ENCODE peak calls at places on chromosomes 2 and 18, in six cellular contexts. P, H, F, R, V and M are unnamed samples.

GRCh38 chr18:551404-552061 is 28.6 kb upstream of the CETN1 start:
- DNase-seq in F (no peak), R (no peak), H (no peak), V (no peak), P (peak; percentile 35), M (no peak)

GRCh38 chr2:145038041-145038525 is 518.2 kb upstream of the ZEB2 start:
- DNase-seq in R (no peak), P (no peak), V (no peak), H (no peak), F (no peak), M (no peak)

GRCh38 chr2:60560734-60561649 is 7.5 kb upstream of the BCL11A start:
- DNase-seq in P (peak; percentile 46), F (no peak), V (no peak), R (no peak), H (no peak), M (no peak)

GRCh38 chr2:197705912-197706838 is 1.0 kb downstream of the MARS2 start:
- DNase-seq in V (peak; percentile 9), H (peak; percentile 59), F (no peak), R (no peak), P (peak; percentile 72), M (no peak)

GRCh38 chr2:133733856-133734255 is 165.6 kb upstream of the NCKAP5 start:
- DNase-seq in P (no peak), R (peak; percentile 60), V (no peak), F (no peak), H (no peak), M (no peak)

GRCh38 chr2:238484522-238485452 is 58.1 kb downstream of the ASB1 start:
- DNase-seq in H (no peak), F (no peak), P (no peak), V (no peak), R (no peak), M (no peak)

GRCh38 chr2:240632291-240632670 is 7.0 kb downstream of the GPR35 start:
- DNase-seq in H (peak; percentile 2), V (no peak), P (no peak), R (no peak), F (no peak), M (no peak)

GRCh38 chr2:237967463-237967871 is 653 bp downstream of the UBE2F start:
- DNase-seq in P (peak; percentile 17), F (no peak), V (no peak), H (peak; percentile 36), R (no peak), M (no peak)

GRCh38 chr2:171667041-171667440 is 20.2 kb upstream of the DYNC1I2 start:
- DNase-seq in V (no peak), H (no peak), R (no peak), P (no peak), F (no peak), M (no peak)

GRCh38 chr2:65566617-65567016 is 134.2 kb upstream of the SPRED2 start:
- DNase-seq in H (no peak), P (no peak), R (no peak), V (no peak), F (no peak), M (no peak)

GRCh38 chr2:182980115-182980514 is 58.1 kb downstream of the NCKAP1 start:
- DNase-seq in H (no peak), P (peak; percentile 41), F (no peak), V (no peak), R (peak; percentile 5), M (no peak)

GRCh38 chr2:71452565-71452964 is 796 bp upstream of the DYSF start:
- DNase-seq in P (peak; percentile 23), V (no peak), F (no peak), R (no peak), H (peak; percentile 53), M (no peak)

GRCh38 chr2:219448776-219449476 is 14.3 kb downstream of the SPEG start:
- DNase-seq in V (no peak), H (no peak), F (no peak), P (no peak), R (no peak), M (no peak)

GRCh38 chr2:176130153-176130916 is 830 bp downstream of the HOXD8 start:
- DNase-seq in R (no peak), V (no peak), F (peak; percentile 15), P (no peak), H (peak; percentile 25), M (no peak)

GRCh38 chr2:74835831-74836674 is 2.1 kb downstream of the HK2 start:
- DNase-seq in R (no peak), P (peak; percentile 77), F (no peak), H (no peak), V (no peak), M (no peak)

GRCh38 chr2:70035344-70035844 is 51.9 kb upstream of the PCBP1 start:
- DNase-seq in V (no peak), P (no peak), F (no peak), R (peak; percentile 14), H (no peak), M (no peak)

GRCh38 chr2:238494573-238494961 is 67.8 kb downstream of the ASB1 start:
- DNase-seq in P (no peak), R (no peak), V (no peak), H (no peak), F (no peak), M (no peak)

GRCh38 chr2:24022975-24023575 is 13.2 kb downstream of the MFSD2B start:
- DNase-seq in P (no peak), V (no peak), H (no peak), F (no peak), R (no peak), M (no peak)

GRCh38 chr2:26126091-26126490 is 46.8 kb upstream of the GAREM2 start:
- DNase-seq in V (no peak), F (no peak), H (no peak), P (no peak), R (no peak), M (no peak)

GRCh38 chr2:231258696-231259095 is 60.3 kb downstream of the ARMC9 start:
- DNase-seq in V (no peak), P (no peak), F (no peak), R (no peak), H (no peak), M (no peak)

GRCh38 chr2:237696471-237696870 is 69.1 kb downstream of the LRRFIP1 start:
- DNase-seq in R (no peak), P (peak; percentile 78), H (peak; percentile 79), F (no peak), V (no peak), M (peak; percentile 28)

GRCh38 chr18:39235118-39235719 is 1669.6 kb upstream of the CELF4 start:
- DNase-seq in H (no peak), V (no peak), P (no peak), R (no peak), F (no peak), M (no peak)

GRCh38 chr18:36312806-36313395 is 15.4 kb downstream of the FHOD3 start:
- DNase-seq in V (no peak), P (no peak), R (no peak), H (no peak), F (no peak), M (no peak)

GRCh38 chr2:43576983-43577892 is 18.6 kb downstream of the THADA start:
- DNase-seq in V (no peak), H (no peak), P (peak; percentile 63), R (no peak), F (no peak), M (no peak)

GRCh38 chr2:1052671-1053270 is 102.1 kb downstream of the SNTG2 start:
- DNase-seq in V (no peak), F (no peak), R (peak; percentile 29), H (no peak), P (no peak), M (no peak)

GRCh38 chr2:233234996-233235395 is 16.5 kb upstream of the ATG16L1 start:
- DNase-seq in F (no peak), R (no peak), V (no peak), P (no peak), H (peak; percentile 10), M (no peak)

GRCh38 chr2:53724511-53724910 is 43.1 kb upstream of the CHAC2 start:
- DNase-seq in R (peak; percentile 21), F (no peak), H (no peak), V (no peak), P (no peak), M (no peak)

GRCh38 chr2:32061973-32062861 is 1.1 kb upstream of the SPAST start:
- DNase-seq in F (no peak), V (no peak), H (peak; percentile 15), R (no peak), P (peak; percentile 24), M (no peak)

GRCh38 chr2:156054983-156055382 is 277.5 kb downstream of the NR4A2 start:
- DNase-seq in H (no peak), R (no peak), P (no peak), F (no peak), V (no peak), M (no peak)

GRCh38 chr2:85760371-85760770 is 6.6 kb downstream of the ATOH8 start:
- DNase-seq in P (no peak), H (no peak), F (no peak), R (no peak), V (no peak), M (no peak)

GRCh38 chr2:170651603-170652002 is 63.5 kb upstream of the SP5 start:
- DNase-seq in V (peak; percentile 10), P (no peak), F (no peak), R (no peak), H (peak; percentile 14), M (peak; percentile 9)

GRCh38 chr2:62163106-62163831 is 32.6 kb upstream of the B3GNT2 start:
- DNase-seq in R (no peak), V (no peak), P (no peak), F (no peak), H (no peak), M (no peak)

GRCh38 chr18:10797882-10798281 is 272.1 kb downstream of the NAPG start:
- DNase-seq in V (no peak), P (peak; percentile 34), F (peak; percentile 87), H (no peak), R (no peak), M (no peak)

GRCh38 chr2:112891333-112891950 is 19.5 kb upstream of the IL37 start:
- DNase-seq in F (no peak), R (no peak), H (no peak), V (no peak), P (peak; percentile 12), M (no peak)

GRCh38 chr2:70842401-70842800 is 6.8 kb upstream of the CD207 start:
- DNase-seq in R (no peak), V (no peak), F (no peak), P (no peak), H (no peak), M (no peak)

GRCh38 chr2:23148342-23148741 is 236.6 kb upstream of the KLHL29 start:
- DNase-seq in V (no peak), R (no peak), F (no peak), P (no peak), H (no peak), M (no peak)

GRCh38 chr2:127103243-127104165 is 3.5 kb downstream of the BIN1 start:
- DNase-seq in R (no peak), H (no peak), P (no peak), V (no peak), F (no peak), M (no peak)

GRCh38 chr18:57776767-57777166 is 26.3 kb downstream of the ATP8B1 start:
- DNase-seq in V (no peak), H (no peak), R (no peak), F (no peak), P (no peak), M (no peak)

GRCh38 chr18:58402247-58402646 is 226.6 kb downstream of the ALPK2 start:
- DNase-seq in F (peak; percentile 67), V (no peak), R (no peak), P (no peak), H (no peak), M (no peak)